ENCODE peak calls at places on chromosomes 16 and 17, in five cellular contexts. I is left lung, H is upper lobe of right lung, Q is GM23338, W is cardiac muscle cell. J is an unnamed sample.

GRCh38 chr16:65119905-65120341 is 1.9 kb downstream of the CDH11 start:
- DNase-seq in Q (peak; percentile 50), W (peak; percentile 19), H (no peak), I (no peak), J (peak; percentile 86)

GRCh38 chr17:53472586-53472985 is 350.1 kb upstream of the KIF2B start:
- DNase-seq in W (no peak), Q (no peak), I (no peak), H (no peak), J (no peak)

GRCh38 chr16:19031738-19032137 is 35.7 kb upstream of the COQ7 start:
- DNase-seq in W (no peak), Q (no peak), H (no peak), I (no peak), J (no peak)

GRCh38 chr16:53926209-53926608 is 222.3 kb downstream of the FTO start:
- DNase-seq in Q (no peak), W (no peak), H (no peak), I (no peak), J (no peak)

GRCh38 chr17:75808905-75809621 is 24.5 kb downstream of the UNK start:
- DNase-seq in W (peak; percentile 46), H (no peak), I (peak; percentile 17), Q (no peak), J (peak; percentile 66)

GRCh38 chr17:4551796-4552525 is 3.2 kb downstream of the MYBBP1A start:
- DNase-seq in H (peak; percentile 60), Q (no peak), W (no peak), I (peak; percentile 61), J (no peak)

GRCh38 chr16:56281256-56281805 is 90.0 kb downstream of the GNAO1 start:
- DNase-seq in I (no peak), Q (peak; percentile 98), H (no peak), W (no peak), J (no peak)

GRCh38 chr16:370980-371728 is 816 bp upstream of the MRPL28 start:
- DNase-seq in Q (peak; percentile 30), W (no peak), H (peak; percentile 64), I (no peak), J (no peak)

GRCh38 chr16:67339453-67339852 is 12.8 kb downstream of the LRRC36 start:
- DNase-seq in Q (peak; percentile 21), H (no peak), W (no peak), I (no peak), J (peak; percentile 36)

GRCh38 chr16:23288726-23289512 is 13.2 kb upstream of the SCNN1B start:
- DNase-seq in W (no peak), I (no peak), Q (no peak), H (no peak), J (no peak)

GRCh38 chr16:54489225-54489781 is 202.7 kb upstream of the IRX3 start:
- DNase-seq in H (no peak), Q (no peak), W (no peak), I (no peak), J (no peak)

GRCh38 chr16:12027091-12027490 is 50.6 kb downstream of the SNX29 start:
- DNase-seq in W (no peak), Q (peak; percentile 41), I (no peak), H (no peak), J (no peak)

GRCh38 chr16:28309811-28310311 is 17.5 kb downstream of the SBK1 start:
- DNase-seq in Q (no peak), H (peak; percentile 80), W (no peak), I (no peak), J (no peak)

GRCh38 chr17:51799240-51799639 is 359.3 kb downstream of the CA10 start:
- DNase-seq in Q (no peak), I (no peak), H (no peak), W (no peak), J (no peak)

GRCh38 chr16:31412750-31413149 is 15.4 kb downstream of the COX6A2 start:
- DNase-seq in Q (no peak), W (no peak), I (no peak), H (no peak), J (no peak)
- TF ChIP-seq CTCF in Q (no peak), W (no peak), I (no peak), H (no peak), J (no peak)

DNA sequence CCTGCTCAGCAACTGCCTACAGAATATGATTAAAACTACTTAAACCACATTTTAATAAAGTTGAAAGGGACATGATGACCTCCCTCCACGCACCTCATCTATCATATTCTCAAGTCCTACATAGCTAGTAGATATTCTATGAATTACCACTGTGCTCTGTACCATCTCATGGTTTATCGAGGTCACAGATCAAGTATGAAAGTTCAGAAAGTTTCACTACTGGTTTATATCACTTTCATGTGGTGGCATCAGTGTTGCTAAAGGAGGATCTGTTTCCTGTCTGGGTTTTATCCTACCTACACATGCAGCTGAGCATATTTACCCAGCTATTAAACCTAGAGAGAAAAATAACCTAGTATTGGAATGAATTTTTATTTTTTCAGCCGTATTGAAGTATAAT is 214.9 kb upstream of the MON1B start:
- DNase-seq in H (no peak), I (no peak), W (no peak), Q (no peak), J (no peak)
- H3K4me3 ChIP-seq in H (no peak overlapping the region), I (no peak overlapping the region), W (no peak overlapping the region), Q (no peak overlapping the region), J (no peak overlapping the region)

GRCh38 chr16:87361916-87362619 is 21.5 kb downstream of the FBXO31 start:
- DNase-seq in W (no peak), Q (no peak), H (no peak), I (no peak), J (no peak)
- TF ChIP-seq CTCF in W (no peak), Q (no peak), H (no peak), I (no peak), J (no peak)

DNA sequence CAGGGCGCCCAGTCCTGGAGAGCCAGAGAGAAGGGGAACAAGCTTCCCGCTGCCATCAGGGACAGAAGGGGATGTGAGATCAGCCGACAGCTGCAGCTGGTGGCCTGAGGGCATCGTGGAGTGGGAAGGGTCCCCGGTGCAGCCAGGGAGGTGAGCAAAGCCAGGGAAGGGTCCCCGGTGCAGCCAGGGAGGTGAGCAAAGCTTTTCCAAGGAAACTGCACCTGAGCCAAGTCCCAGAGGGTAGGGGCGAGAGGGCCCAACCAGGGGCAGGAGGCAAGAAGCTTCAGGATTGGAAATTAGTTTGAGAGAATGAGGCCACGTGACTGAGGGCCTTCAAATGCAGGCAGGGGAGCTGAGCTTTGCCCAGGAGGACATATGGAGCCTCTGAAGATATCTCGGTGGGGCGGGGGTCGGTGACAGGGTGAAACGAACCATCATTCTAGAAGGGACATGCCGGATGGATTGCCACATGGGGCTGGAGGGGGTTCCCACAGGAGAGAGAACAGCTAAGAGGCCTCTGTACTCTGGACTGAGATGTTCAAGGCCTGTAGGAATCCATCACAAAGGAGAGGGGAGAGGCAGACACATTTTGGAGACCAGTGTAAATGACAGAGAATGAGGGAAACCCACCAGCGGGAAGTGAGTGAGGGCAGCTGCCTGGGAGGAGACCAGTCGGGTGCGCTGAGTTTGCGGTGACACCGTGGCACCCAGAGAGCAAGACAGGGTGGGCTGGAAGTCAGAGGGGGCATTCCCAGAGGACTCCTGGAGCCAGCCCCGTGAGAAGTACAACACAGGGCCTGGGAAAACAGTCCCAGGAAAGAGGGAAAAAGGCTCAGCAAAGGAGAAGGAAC is 31.4 kb upstream of the RPH3AL start:
- DNase-seq in H (no peak), I (no peak), W (no peak), Q (no peak), J (no peak)
- H3K4me3 ChIP-seq in H (no peak overlapping the region), I (no peak overlapping the region), W (no peak overlapping the region), Q (peak overlapping the region; percentile 34), J (no peak overlapping the region)

GRCh38 chr16:71669926-71670536 is 44.0 kb downstream of the MARVELD3 start:
- DNase-seq in Q (no peak), I (no peak), W (no peak), H (no peak), J (no peak)
- TF ChIP-seq CTCF in Q (no peak), I (no peak), W (no peak), H (no peak), J (no peak)

GRCh38 chr16:31529398-31530312 is 2.0 kb downstream of the AHSP start:
- DNase-seq in I (no peak), Q (peak; percentile 60), W (peak; percentile 27), H (peak; percentile 70), J (no peak)

GRCh38 chr16:31530405-31530804 is 2.7 kb downstream of the AHSP start:
- DNase-seq in Q (no peak), H (no peak), W (no peak), I (no peak), J (no peak)

GRCh38 chr16:31528726-31529397 is 1.2 kb downstream of the AHSP start:
- DNase-seq in I (no peak), W (peak; percentile 6), Q (peak; percentile 70), H (no peak), J (peak; percentile 68)

GRCh38 chr16:31525113-31525512 is 2.6 kb upstream of the AHSP start:
- DNase-seq in I (no peak), H (no peak), Q (no peak), W (no peak), J (no peak)

DNA sequence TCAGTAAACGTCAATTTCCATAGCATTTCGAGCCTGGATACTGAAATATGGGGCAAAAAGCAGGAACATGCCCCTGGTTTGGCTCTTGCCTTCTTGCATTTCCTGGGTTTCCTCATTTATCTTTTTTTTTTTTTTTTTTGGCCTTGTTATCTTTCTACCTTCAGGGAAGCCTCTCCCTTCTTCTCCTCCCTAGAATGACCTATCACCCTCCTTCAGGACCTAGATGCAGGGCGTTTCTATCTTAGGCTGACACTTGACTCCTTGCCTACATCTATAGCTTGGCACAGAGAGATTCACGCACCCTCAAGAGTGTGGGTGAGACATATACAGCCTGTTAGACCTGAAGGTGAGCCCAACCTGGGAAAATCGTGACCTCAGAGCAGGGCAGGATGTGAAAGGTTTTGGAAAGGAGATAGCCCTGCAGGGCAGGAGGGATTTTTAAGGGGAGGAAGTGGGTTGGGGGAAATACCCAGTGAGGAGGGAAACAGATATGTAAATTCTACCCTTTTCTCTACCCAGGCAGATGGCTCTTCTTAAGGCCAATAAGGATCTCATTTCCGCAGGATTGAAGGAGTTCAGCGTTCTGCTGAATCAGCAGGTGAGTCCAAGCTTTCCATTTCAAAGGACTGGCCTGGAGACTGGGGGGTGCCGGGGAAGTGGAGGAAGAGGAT is at the start of gene AHSP:
- DNase-seq in Q (peak; percentile 52), H (no peak), I (no peak), W (no peak), J (no peak)
- H3K4me3 ChIP-seq in Q (peak within 1 kb of the TSS; percentile 76), H (peak within 1 kb of the TSS; percentile 40), I (no peak within 1 kb of the TSS), W (no peak within 1 kb of the TSS), J (peak within 1 kb of the TSS; percentile 53)